ENCODE peak calls at places on chromosomes 3 and 15, in four cellular contexts. One of them, this sample, is unnamed.

GRCh38 chr15:77821188-77821958 is 188.7 kb upstream of the LINGO1 start:
- DNase-seq in activated B cell treated with CpG ODN at 0.5 μM for 24 hours: no peak
- DNase-seq in left lung: no peak
- DNase-seq in cardiac muscle cell: peak
- DNase-seq in this sample: no peak

GRCh38 chr3:42013652-42014442 is 51.9 kb upstream of the ULK4 start:
- DNase-seq in cardiac muscle cell: peak
- DNase-seq in activated B cell treated with CpG ODN at 0.5 μM for 24 hours: peak
- DNase-seq in left lung: peak
- DNase-seq in this sample: no peak

GRCh38 chr3:7015683-7016440 is 154.9 kb downstream of the GRM7 start:
- DNase-seq in activated B cell treated with CpG ODN at 0.5 μM for 24 hours: no peak
- DNase-seq in left lung: no peak
- DNase-seq in cardiac muscle cell: no peak
- DNase-seq in this sample: no peak

GRCh38 chr3:163983948-163984347 is 1094.3 kb downstream of the SI start:
- DNase-seq in cardiac muscle cell: no peak
- DNase-seq in activated B cell treated with CpG ODN at 0.5 μM for 24 hours: no peak
- DNase-seq in left lung: no peak
- DNase-seq in this sample: no peak

GRCh38 chr15:68420186-68420684 is 11.7 kb downstream of the ITGA11 start:
- DNase-seq in cardiac muscle cell: no peak
- DNase-seq in left lung: no peak
- DNase-seq in activated B cell treated with CpG ODN at 0.5 μM for 24 hours: peak
- DNase-seq in this sample: peak

GRCh38 chr3:30648670-30649357 is 42.4 kb downstream of the TGFBR2 start:
- DNase-seq in cardiac muscle cell: no peak
- DNase-seq in activated B cell treated with CpG ODN at 0.5 μM for 24 hours: no peak
- DNase-seq in left lung: no peak
- DNase-seq in this sample: no peak

GRCh38 chr15:67224889-67225288 is 29.6 kb downstream of the AAGAB start:
- DNase-seq in cardiac muscle cell: no peak
- DNase-seq in activated B cell treated with CpG ODN at 0.5 μM for 24 hours: no peak
- DNase-seq in left lung: no peak
- DNase-seq in this sample: no peak

GRCh38 chr15:78993931-78994530 is 49.2 kb upstream of the CTSH start:
- DNase-seq in left lung: peak
- DNase-seq in activated B cell treated with CpG ODN at 0.5 μM for 24 hours: no peak
- DNase-seq in cardiac muscle cell: no peak
- DNase-seq in this sample: no peak

GRCh38 chr3:57582470-57583168 is 14.5 kb downstream of the ARF4 start:
- DNase-seq in left lung: no peak
- DNase-seq in activated B cell treated with CpG ODN at 0.5 μM for 24 hours: no peak
- DNase-seq in cardiac muscle cell: no peak
- DNase-seq in this sample: no peak

GRCh38 chr15:49530106-49530505 is 90.5 kb downstream of the FAM227B start:
- DNase-seq in left lung: no peak
- DNase-seq in cardiac muscle cell: no peak
- DNase-seq in activated B cell treated with CpG ODN at 0.5 μM for 24 hours: no peak
- DNase-seq in this sample: no peak

GRCh38 chr15:65192016-65192415 is 6.9 kb upstream of the CLPX start:
- DNase-seq in activated B cell treated with CpG ODN at 0.5 μM for 24 hours: no peak
- DNase-seq in cardiac muscle cell: no peak
- DNase-seq in left lung: no peak
- DNase-seq in this sample: no peak

GRCh38 chr15:89198934-89199333 is 22.4 kb downstream of the RLBP1 start:
- DNase-seq in cardiac muscle cell: no peak
- DNase-seq in left lung: no peak
- DNase-seq in activated B cell treated with CpG ODN at 0.5 μM for 24 hours: no peak
- DNase-seq in this sample: no peak

GRCh38 chr3:171186383-171186782 is 159.9 kb upstream of the SLC2A2 start:
- DNase-seq in left lung: no peak
- DNase-seq in cardiac muscle cell: no peak
- DNase-seq in activated B cell treated with CpG ODN at 0.5 μM for 24 hours: no peak
- DNase-seq in this sample: no peak

GRCh38 chr15:85667491-85668424 is 127.0 kb downstream of the KLHL25 start:
- DNase-seq in left lung: no peak
- DNase-seq in cardiac muscle cell: peak
- DNase-seq in activated B cell treated with CpG ODN at 0.5 μM for 24 hours: no peak
- DNase-seq in this sample: peak

GRCh38 chr15:65791335-65792129 is 561 bp downstream of the DENND4A start:
- DNase-seq in activated B cell treated with CpG ODN at 0.5 μM for 24 hours: no peak
- DNase-seq in cardiac muscle cell: peak
- DNase-seq in left lung: peak
- DNase-seq in this sample: no peak

GRCh38 chr3:8497582-8497981 is 4.0 kb upstream of the LMCD1 start:
- DNase-seq in cardiac muscle cell: no peak
- DNase-seq in left lung: no peak
- DNase-seq in activated B cell treated with CpG ODN at 0.5 μM for 24 hours: no peak
- DNase-seq in this sample: no peak

GRCh38 chr15:29978411-29979382 is 104.1 kb upstream of the GOLGA8J start:
- DNase-seq in activated B cell treated with CpG ODN at 0.5 μM for 24 hours: no peak
- DNase-seq in cardiac muscle cell: no peak
- DNase-seq in left lung: no peak
- DNase-seq in this sample: no peak

GRCh38 chr3:124059580-124059979 is 67.7 kb upstream of the ROPN1 start:
- DNase-seq in left lung: no peak
- DNase-seq in activated B cell treated with CpG ODN at 0.5 μM for 24 hours: no peak
- DNase-seq in cardiac muscle cell: no peak
- DNase-seq in this sample: no peak

GRCh38 chr15:101254157-101255065 is 2.6 kb upstream of the CHSY1 start:
- DNase-seq in cardiac muscle cell: no peak
- DNase-seq in activated B cell treated with CpG ODN at 0.5 μM for 24 hours: no peak
- DNase-seq in left lung: no peak
- DNase-seq in this sample: no peak

GRCh38 chr15:101258238-101259144 is 6.6 kb upstream of the CHSY1 start:
- DNase-seq in left lung: no peak
- DNase-seq in cardiac muscle cell: peak
- DNase-seq in activated B cell treated with CpG ODN at 0.5 μM for 24 hours: no peak
- DNase-seq in this sample: no peak

GRCh38 chr15:101255615-101256350 is 3.9 kb upstream of the CHSY1 start:
- DNase-seq in cardiac muscle cell: peak
- DNase-seq in activated B cell treated with CpG ODN at 0.5 μM for 24 hours: no peak
- DNase-seq in left lung: no peak
- DNase-seq in this sample: no peak

GRCh38 chr15:101255066-101255415 is 3.2 kb upstream of the CHSY1 start:
- DNase-seq in activated B cell treated with CpG ODN at 0.5 μM for 24 hours: no peak
- DNase-seq in cardiac muscle cell: no peak
- DNase-seq in left lung: no peak
- DNase-seq in this sample: no peak

GRCh38 chr15:101256756-101257155 is 4.9 kb upstream of the CHSY1 start:
- DNase-seq in activated B cell treated with CpG ODN at 0.5 μM for 24 hours: no peak
- DNase-seq in left lung: no peak
- DNase-seq in cardiac muscle cell: no peak
- DNase-seq in this sample: no peak
- TF ChIP-seq CTCF in activated B cell treated with CpG ODN at 0.5 μM for 24 hours: no peak
- TF ChIP-seq CTCF in left lung: no peak
- TF ChIP-seq CTCF in cardiac muscle cell: peak
- TF ChIP-seq CTCF in this sample: peak

DNA sequence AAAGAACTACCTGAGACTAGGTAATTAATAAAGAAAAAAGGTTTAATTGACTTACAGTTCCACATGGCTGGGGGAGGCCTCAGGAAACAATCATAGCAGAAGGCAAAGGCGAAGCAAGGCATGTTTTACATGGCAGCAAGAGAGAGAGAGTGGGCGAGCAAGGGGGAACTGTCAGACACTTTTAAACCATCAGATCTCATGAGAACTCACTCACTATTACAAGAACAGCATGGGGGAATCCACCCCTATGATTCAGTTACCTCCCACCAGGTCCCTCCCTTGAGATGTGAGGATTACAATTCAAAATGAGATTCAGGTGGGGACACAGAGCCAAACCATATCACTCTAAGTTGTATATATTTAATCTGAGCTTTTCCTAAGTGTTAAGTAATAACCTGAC is 79.0 kb upstream of the MLF1 start:
- DNase-seq in activated B cell treated with CpG ODN at 0.5 μM for 24 hours: no peak
- DNase-seq in left lung: no peak
- DNase-seq in cardiac muscle cell: peak
- DNase-seq in this sample: no peak
- TF ChIP-seq CTCF in activated B cell treated with CpG ODN at 0.5 μM for 24 hours: no peak
- TF ChIP-seq CTCF in left lung: no peak
- TF ChIP-seq CTCF in cardiac muscle cell: no peak
- TF ChIP-seq CTCF in this sample: no peak

DNA sequence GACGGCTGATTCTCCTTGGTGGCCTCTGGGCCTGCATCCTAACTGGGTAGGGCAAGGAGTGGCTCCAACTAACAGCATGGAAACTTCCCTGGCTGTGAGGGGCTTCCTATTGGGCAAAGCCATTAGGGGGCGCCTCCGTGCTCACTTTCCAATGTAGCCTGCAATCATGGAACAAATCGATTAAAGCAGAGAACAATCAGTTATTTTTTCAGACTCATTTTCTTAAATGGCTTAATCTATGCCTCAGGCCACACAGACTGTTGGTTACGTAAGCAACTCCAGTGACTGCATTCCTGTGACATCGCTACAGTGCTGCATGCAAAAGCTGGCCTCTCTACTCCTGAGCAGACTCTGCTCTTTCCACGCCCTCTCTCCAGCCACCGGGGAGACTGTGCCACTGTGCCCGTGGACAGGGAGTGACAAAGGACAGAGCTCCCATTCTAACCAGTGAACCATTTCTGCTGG is 278.9 kb downstream of the KLF13 start:
- DNase-seq in activated B cell treated with CpG ODN at 0.5 μM for 24 hours: no peak
- DNase-seq in left lung: no peak
- DNase-seq in cardiac muscle cell: peak
- DNase-seq in this sample: no peak
- TF ChIP-seq CTCF in activated B cell treated with CpG ODN at 0.5 μM for 24 hours: no peak
- TF ChIP-seq CTCF in left lung: no peak
- TF ChIP-seq CTCF in cardiac muscle cell: no peak
- TF ChIP-seq CTCF in this sample: no peak

GRCh38 chr3:99356681-99357080 is 281.7 kb upstream of the COL8A1 start:
- DNase-seq in cardiac muscle cell: no peak
- DNase-seq in activated B cell treated with CpG ODN at 0.5 μM for 24 hours: no peak
- DNase-seq in left lung: no peak
- DNase-seq in this sample: no peak
- TF ChIP-seq CTCF in cardiac muscle cell: no peak
- TF ChIP-seq CTCF in activated B cell treated with CpG ODN at 0.5 μM for 24 hours: no peak
- TF ChIP-seq CTCF in left lung: no peak
- TF ChIP-seq CTCF in this sample: no peak

DNA sequence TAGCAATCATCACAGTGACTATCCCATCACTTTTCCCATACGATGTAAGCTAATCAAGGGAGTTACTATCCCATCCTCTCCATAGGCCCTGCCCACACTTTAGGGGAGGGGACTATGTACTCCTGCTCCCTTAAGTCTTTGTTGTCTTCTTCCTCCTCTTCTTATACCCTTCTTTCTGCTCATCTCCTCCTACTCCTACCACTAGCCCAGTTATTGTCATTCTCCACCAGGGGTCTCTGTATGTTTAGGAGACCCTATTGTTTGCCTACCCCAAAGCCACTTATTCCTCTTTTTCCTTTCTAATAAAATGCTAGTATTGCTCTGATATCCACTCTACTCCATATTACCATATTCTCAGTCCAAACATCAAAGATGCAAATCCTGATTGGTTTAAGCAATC is 27.8 kb downstream of the STAC start:
- DNase-seq in cardiac muscle cell: no peak
- DNase-seq in activated B cell treated with CpG ODN at 0.5 μM for 24 hours: no peak
- DNase-seq in left lung: no peak
- DNase-seq in this sample: no peak
- TF ChIP-seq CTCF in cardiac muscle cell: peak
- TF ChIP-seq CTCF in activated B cell treated with CpG ODN at 0.5 μM for 24 hours: no peak
- TF ChIP-seq CTCF in left lung: no peak
- TF ChIP-seq CTCF in this sample: peak

GRCh38 chr3:28273837-28274236 is 32.4 kb downstream of the CMC1 start:
- DNase-seq in activated B cell treated with CpG ODN at 0.5 μM for 24 hours: no peak
- DNase-seq in left lung: no peak
- DNase-seq in cardiac muscle cell: no peak
- DNase-seq in this sample: no peak

GRCh38 chr3:28267984-28268849 is 26.8 kb downstream of the CMC1 start:
- DNase-seq in cardiac muscle cell: no peak
- DNase-seq in activated B cell treated with CpG ODN at 0.5 μM for 24 hours: no peak
- DNase-seq in left lung: no peak
- DNase-seq in this sample: no peak

DNA sequence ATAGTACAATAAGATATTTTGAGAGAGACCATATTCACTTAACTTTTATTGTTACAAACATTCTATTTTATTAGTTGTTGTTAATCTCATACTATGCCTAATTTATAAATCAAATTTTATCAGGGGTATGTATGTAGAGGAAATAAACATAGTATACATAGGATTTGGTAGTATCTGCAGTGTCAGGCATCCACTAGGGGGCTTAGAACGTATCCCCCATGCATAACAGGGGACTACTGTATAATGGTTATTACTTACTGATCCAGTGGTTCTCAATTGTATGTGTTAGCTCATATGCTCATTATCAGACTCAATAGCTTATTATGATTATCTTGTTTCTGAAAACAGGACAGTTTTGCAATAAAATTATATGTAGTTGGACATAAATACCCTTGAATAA is 27.6 kb downstream of the CMC1 start:
- DNase-seq in cardiac muscle cell: no peak
- DNase-seq in left lung: no peak
- DNase-seq in activated B cell treated with CpG ODN at 0.5 μM for 24 hours: no peak
- DNase-seq in this sample: no peak
- TF ChIP-seq CTCF in cardiac muscle cell: peak
- TF ChIP-seq CTCF in left lung: no peak
- TF ChIP-seq CTCF in activated B cell treated with CpG ODN at 0.5 μM for 24 hours: no peak
- TF ChIP-seq CTCF in this sample: no peak

GRCh38 chr3:186117521-186118111 is 8.7 kb upstream of the ETV5 start:
- DNase-seq in left lung: no peak
- DNase-seq in cardiac muscle cell: no peak
- DNase-seq in activated B cell treated with CpG ODN at 0.5 μM for 24 hours: no peak
- DNase-seq in this sample: no peak
- TF ChIP-seq CTCF in left lung: no peak
- TF ChIP-seq CTCF in cardiac muscle cell: no peak
- TF ChIP-seq CTCF in activated B cell treated with CpG ODN at 0.5 μM for 24 hours: no peak
- TF ChIP-seq CTCF in this sample: no peak